ENCODE peak calls at places on chromosomes 5 and 9, in seven cellular contexts. I is body of pancreas; F is K562; V is T-helper 2 cell; H is activated gamma-delta T cell treated with Interleukin-2 at 50 U/mL for 16 hours; G is stimulated activated CD8-positive, alpha-beta memory T cell treated with anti-CD3 and anti-CD28 coated beads, Interleukin-7, amount 100 ng/mL, for 1 hour; S is NCI-H1092 treated with DMSO at 0.1 percent for 48 hours. Z is an unnamed sample.

GRCh38 chr9:131627846-131628820 is 82.8 kb downstream of the PRRT1B start:
- DNase-seq in I (peak), F (no peak), V (no peak), H (peak), G (peak), S (no peak), Z (peak)

GRCh38 chr5:172105811-172106210 is 82.2 kb downstream of the STK10 start:
- DNase-seq in I (no peak), F (no peak), V (no peak), H (no peak), G (no peak), S (no peak), Z (peak)

GRCh38 chr5:134741052-134741451 is 2.7 kb downstream of the CAMLG start:
- DNase-seq in I (no peak), F (no peak), V (no peak), H (no peak), G (no peak), S (no peak), Z (no peak)

GRCh38 chr5:169121631-169122420 is 179.1 kb downstream of the SLIT3 start:
- DNase-seq in I (no peak), F (no peak), V (no peak), H (no peak), G (no peak), S (no peak), Z (no peak)

GRCh38 chr5:133240425-133241091 is 188.7 kb downstream of the HSPA4 start:
- DNase-seq in I (no peak), F (peak), V (no peak), H (no peak), G (no peak), S (no peak), Z (peak)

GRCh38 chr5:123805300-123805699 is 293.3 kb downstream of the CSNK1G3 start:
- DNase-seq in I (no peak), F (no peak), V (no peak), H (no peak), G (no peak), S (no peak), Z (no peak)

GRCh38 chr5:81783401-81783800 is 32.5 kb upstream of the SSBP2 start:
- DNase-seq in I (no peak), F (no peak), V (no peak), H (no peak), G (no peak), S (no peak), Z (no peak)

GRCh38 chr5:109413463-109413862 is 3.7 kb upstream of the PJA2 start:
- DNase-seq in I (peak), F (no peak), V (no peak), H (no peak), G (no peak), S (peak), Z (no peak)

GRCh38 chr5:62720036-62720441 is 141.4 kb downstream of the LRRC70 start:
- DNase-seq in I (peak), F (peak), V (no peak), H (peak), G (no peak), S (peak), Z (no peak)

GRCh38 chr9:111759762-111760639 is 34.7 kb downstream of the SHOC1 start:
- DNase-seq in I (peak), F (peak), V (no peak), H (peak), G (peak), S (peak), Z (no peak)

GRCh38 chr5:36720688-36721087 is 114.3 kb downstream of the SLC1A3 start:
- DNase-seq in I (no peak), F (no peak), V (no peak), H (no peak), G (no peak), S (no peak), Z (no peak)

GRCh38 chr9:101514056-101514455 is 19.6 kb upstream of the RNF20 start:
- DNase-seq in I (no peak), F (no peak), V (no peak), H (no peak), G (no peak), S (no peak), Z (no peak)

GRCh38 chr9:87547665-87548064 is 50.0 kb downstream of the DAPK1 start:
- DNase-seq in I (peak), F (peak), V (no peak), H (no peak), G (no peak), S (no peak), Z (no peak)

GRCh38 chr5:73826761-73827450 is 200.9 kb downstream of the ARHGEF28 start:
- DNase-seq in I (no peak), F (no peak), V (no peak), H (no peak), G (no peak), S (no peak), Z (no peak)

Z was measured in natural killer cell treated with Interleukin-12 subunit alpha and Interleukin-12 subunit beta and Interleukin-15 and Interleukin-18, amount 100 ng/mL, for 72 hours.